ENCODE peak calls at places on chromosomes 16 and 17, in ten cellular contexts. One of them, this sample, is unnamed.

GRCh38 chr17:4064366-4064765 is 78.5 kb downstream of the ZZEF1 start:
- DNase-seq in SIG-M5: no peak
- DNase-seq in adipocyte: no peak
- DNase-seq in NCI-H345: no peak
- DNase-seq in Calu3: no peak
- DNase-seq in T-helper 2 cell: no peak
- DNase-seq in CD8-positive, alpha-beta T cell: no peak
- DNase-seq in stimulated activated CD4-positive, alpha-beta T cell treated with anti-CD3 and anti-CD28 coated beads, Interleukin-2, amount 100 ng/mL, for 48 hours: no peak
- DNase-seq in GM13977: no peak
- DNase-seq in ovary: no peak
- DNase-seq in this sample: no peak

GRCh38 chr16:47460755-47461597 is at the start of the genes ITFG1 and PHKB:
- DNase-seq in SIG-M5: no peak
- DNase-seq in adipocyte: peak
- DNase-seq in NCI-H345: peak
- DNase-seq in Calu3: peak
- DNase-seq in T-helper 2 cell: peak
- DNase-seq in CD8-positive, alpha-beta T cell: peak
- DNase-seq in stimulated activated CD4-positive, alpha-beta T cell treated with anti-CD3 and anti-CD28 coated beads, Interleukin-2, amount 100 ng/mL, for 48 hours: peak
- DNase-seq in GM13977: peak
- DNase-seq in ovary: peak
- DNase-seq in this sample: peak

GRCh38 chr17:66493283-66494019 is 191.0 kb downstream of the PRKCA start:
- DNase-seq in SIG-M5: no peak
- DNase-seq in adipocyte: peak
- DNase-seq in NCI-H345: no peak
- DNase-seq in Calu3: no peak
- DNase-seq in T-helper 2 cell: no peak
- DNase-seq in CD8-positive, alpha-beta T cell: no peak
- DNase-seq in stimulated activated CD4-positive, alpha-beta T cell treated with anti-CD3 and anti-CD28 coated beads, Interleukin-2, amount 100 ng/mL, for 48 hours: no peak
- DNase-seq in GM13977: no peak
- DNase-seq in ovary: no peak
- DNase-seq in this sample: peak

GRCh38 chr16:53043986-53044571 is 8.6 kb downstream of the CHD9NB start:
- DNase-seq in SIG-M5: no peak
- DNase-seq in adipocyte: no peak
- DNase-seq in NCI-H345: no peak
- DNase-seq in Calu3: peak
- DNase-seq in T-helper 2 cell: no peak
- DNase-seq in CD8-positive, alpha-beta T cell: no peak
- DNase-seq in stimulated activated CD4-positive, alpha-beta T cell treated with anti-CD3 and anti-CD28 coated beads, Interleukin-2, amount 100 ng/mL, for 48 hours: no peak
- DNase-seq in GM13977: no peak
- DNase-seq in ovary: no peak
- DNase-seq in this sample: no peak

GRCh38 chr17:74637912-74638311 is 14.4 kb upstream of the CD300E start:
- DNase-seq in SIG-M5: no peak
- DNase-seq in adipocyte: no peak
- DNase-seq in NCI-H345: no peak
- DNase-seq in Calu3: no peak
- DNase-seq in T-helper 2 cell: no peak
- DNase-seq in CD8-positive, alpha-beta T cell: no peak
- DNase-seq in stimulated activated CD4-positive, alpha-beta T cell treated with anti-CD3 and anti-CD28 coated beads, Interleukin-2, amount 100 ng/mL, for 48 hours: no peak
- DNase-seq in GM13977: no peak
- DNase-seq in ovary: no peak
- DNase-seq in this sample: no peak

GRCh38 chr17:40178021-40178601 is 841 bp downstream of the RAPGEFL1 start:
- DNase-seq in SIG-M5: no peak
- DNase-seq in adipocyte: no peak
- DNase-seq in NCI-H345: no peak
- DNase-seq in Calu3: no peak
- DNase-seq in T-helper 2 cell: no peak
- DNase-seq in CD8-positive, alpha-beta T cell: no peak
- DNase-seq in stimulated activated CD4-positive, alpha-beta T cell treated with anti-CD3 and anti-CD28 coated beads, Interleukin-2, amount 100 ng/mL, for 48 hours: no peak
- DNase-seq in GM13977: peak
- DNase-seq in ovary: no peak
- DNase-seq in this sample: no peak

GRCh38 chr17:7897773-7898172 is 9.2 kb downstream of the CHD3 start:
- DNase-seq in SIG-M5: no peak
- DNase-seq in adipocyte: peak
- DNase-seq in NCI-H345: no peak
- DNase-seq in Calu3: no peak
- DNase-seq in T-helper 2 cell: no peak
- DNase-seq in CD8-positive, alpha-beta T cell: no peak
- DNase-seq in stimulated activated CD4-positive, alpha-beta T cell treated with anti-CD3 and anti-CD28 coated beads, Interleukin-2, amount 100 ng/mL, for 48 hours: no peak
- DNase-seq in GM13977: no peak
- DNase-seq in ovary: no peak
- DNase-seq in this sample: peak

GRCh38 chr16:69798466-69798865 is 36.3 kb downstream of the WWP2 start:
- DNase-seq in SIG-M5: no peak
- DNase-seq in adipocyte: peak
- DNase-seq in NCI-H345: no peak
- DNase-seq in Calu3: no peak
- DNase-seq in T-helper 2 cell: no peak
- DNase-seq in CD8-positive, alpha-beta T cell: no peak
- DNase-seq in stimulated activated CD4-positive, alpha-beta T cell treated with anti-CD3 and anti-CD28 coated beads, Interleukin-2, amount 100 ng/mL, for 48 hours: no peak
- DNase-seq in GM13977: no peak
- DNase-seq in ovary: no peak
- DNase-seq in this sample: peak

GRCh38 chr17:35947156-35947585 is 3.7 kb upstream of the LYZL6 start:
- DNase-seq in SIG-M5: no peak
- DNase-seq in adipocyte: peak
- DNase-seq in NCI-H345: peak
- DNase-seq in Calu3: peak
- DNase-seq in T-helper 2 cell: peak
- DNase-seq in CD8-positive, alpha-beta T cell: peak
- DNase-seq in stimulated activated CD4-positive, alpha-beta T cell treated with anti-CD3 and anti-CD28 coated beads, Interleukin-2, amount 100 ng/mL, for 48 hours: peak
- DNase-seq in GM13977: peak
- DNase-seq in ovary: peak
- DNase-seq in this sample: no peak

GRCh38 chr17:47281246-47281645 is 27.6 kb downstream of the ITGB3 start:
- DNase-seq in SIG-M5: no peak
- DNase-seq in adipocyte: no peak
- DNase-seq in NCI-H345: no peak
- DNase-seq in Calu3: no peak
- DNase-seq in T-helper 2 cell: no peak
- DNase-seq in CD8-positive, alpha-beta T cell: no peak
- DNase-seq in stimulated activated CD4-positive, alpha-beta T cell treated with anti-CD3 and anti-CD28 coated beads, Interleukin-2, amount 100 ng/mL, for 48 hours: no peak
- DNase-seq in GM13977: no peak
- DNase-seq in ovary: no peak
- DNase-seq in this sample: no peak

GRCh38 chr17:20010886-20011402 is 1.8 kb downstream of the SPECC1 start:
- DNase-seq in SIG-M5: no peak
- DNase-seq in adipocyte: no peak
- DNase-seq in NCI-H345: no peak
- DNase-seq in Calu3: no peak
- DNase-seq in T-helper 2 cell: no peak
- DNase-seq in CD8-positive, alpha-beta T cell: no peak
- DNase-seq in stimulated activated CD4-positive, alpha-beta T cell treated with anti-CD3 and anti-CD28 coated beads, Interleukin-2, amount 100 ng/mL, for 48 hours: no peak
- DNase-seq in GM13977: no peak
- DNase-seq in ovary: no peak
- DNase-seq in this sample: no peak

GRCh38 chr16:80997139-80997798 is 9.4 kb downstream of the CMC2 start:
- DNase-seq in SIG-M5: no peak
- DNase-seq in adipocyte: no peak
- DNase-seq in NCI-H345: no peak
- DNase-seq in Calu3: peak
- DNase-seq in T-helper 2 cell: no peak
- DNase-seq in CD8-positive, alpha-beta T cell: no peak
- DNase-seq in stimulated activated CD4-positive, alpha-beta T cell treated with anti-CD3 and anti-CD28 coated beads, Interleukin-2, amount 100 ng/mL, for 48 hours: no peak
- DNase-seq in GM13977: peak
- DNase-seq in ovary: no peak
- DNase-seq in this sample: no peak

GRCh38 chr17:78637146-78637545 is 60.0 kb upstream of the DNAH17 start:
- DNase-seq in SIG-M5: no peak
- DNase-seq in adipocyte: no peak
- DNase-seq in NCI-H345: no peak
- DNase-seq in Calu3: no peak
- DNase-seq in T-helper 2 cell: no peak
- DNase-seq in CD8-positive, alpha-beta T cell: no peak
- DNase-seq in stimulated activated CD4-positive, alpha-beta T cell treated with anti-CD3 and anti-CD28 coated beads, Interleukin-2, amount 100 ng/mL, for 48 hours: no peak
- DNase-seq in GM13977: no peak
- DNase-seq in ovary: no peak
- DNase-seq in this sample: no peak

GRCh38 chr17:82333279-82334171 is at the start of gene SECTM1:
- DNase-seq in SIG-M5: no peak
- DNase-seq in adipocyte: peak
- DNase-seq in NCI-H345: peak
- DNase-seq in Calu3: no peak
- DNase-seq in T-helper 2 cell: no peak
- DNase-seq in CD8-positive, alpha-beta T cell: no peak
- DNase-seq in stimulated activated CD4-positive, alpha-beta T cell treated with anti-CD3 and anti-CD28 coated beads, Interleukin-2, amount 100 ng/mL, for 48 hours: no peak
- DNase-seq in GM13977: no peak
- DNase-seq in ovary: peak
- DNase-seq in this sample: peak

GRCh38 chr17:15908378-15908777 is 36.6 kb upstream of the ADORA2B start:
- DNase-seq in SIG-M5: no peak
- DNase-seq in adipocyte: no peak
- DNase-seq in NCI-H345: no peak
- DNase-seq in Calu3: no peak
- DNase-seq in T-helper 2 cell: no peak
- DNase-seq in CD8-positive, alpha-beta T cell: no peak
- DNase-seq in stimulated activated CD4-positive, alpha-beta T cell treated with anti-CD3 and anti-CD28 coated beads, Interleukin-2, amount 100 ng/mL, for 48 hours: no peak
- DNase-seq in GM13977: no peak
- DNase-seq in ovary: no peak
- DNase-seq in this sample: no peak

GRCh38 chr17:66849851-66850580 is 15.1 kb downstream of the CACNG5 start:
- DNase-seq in SIG-M5: no peak
- DNase-seq in adipocyte: no peak
- DNase-seq in NCI-H345: no peak
- DNase-seq in Calu3: no peak
- DNase-seq in T-helper 2 cell: no peak
- DNase-seq in CD8-positive, alpha-beta T cell: no peak
- DNase-seq in stimulated activated CD4-positive, alpha-beta T cell treated with anti-CD3 and anti-CD28 coated beads, Interleukin-2, amount 100 ng/mL, for 48 hours: no peak
- DNase-seq in GM13977: no peak
- DNase-seq in ovary: no peak
- DNase-seq in this sample: no peak

GRCh38 chr16:68713430-68713829 is 23.7 kb upstream of the CDH1 start:
- DNase-seq in SIG-M5: no peak
- DNase-seq in adipocyte: no peak
- DNase-seq in NCI-H345: no peak
- DNase-seq in Calu3: no peak
- DNase-seq in T-helper 2 cell: no peak
- DNase-seq in CD8-positive, alpha-beta T cell: no peak
- DNase-seq in stimulated activated CD4-positive, alpha-beta T cell treated with anti-CD3 and anti-CD28 coated beads, Interleukin-2, amount 100 ng/mL, for 48 hours: no peak
- DNase-seq in GM13977: no peak
- DNase-seq in ovary: no peak
- DNase-seq in this sample: no peak

GRCh38 chr17:6626616-6627015 is 13.9 kb downstream of the KIAA0753 start:
- DNase-seq in SIG-M5: no peak
- DNase-seq in adipocyte: no peak
- DNase-seq in NCI-H345: no peak
- DNase-seq in Calu3: no peak
- DNase-seq in T-helper 2 cell: no peak
- DNase-seq in CD8-positive, alpha-beta T cell: no peak
- DNase-seq in stimulated activated CD4-positive, alpha-beta T cell treated with anti-CD3 and anti-CD28 coated beads, Interleukin-2, amount 100 ng/mL, for 48 hours: no peak
- DNase-seq in GM13977: no peak
- DNase-seq in ovary: no peak
- DNase-seq in this sample: no peak

GRCh38 chr16:57004387-57005250 is 15.3 kb downstream of the NLRC5 start:
- DNase-seq in SIG-M5: no peak
- DNase-seq in adipocyte: no peak
- DNase-seq in NCI-H345: no peak
- DNase-seq in Calu3: no peak
- DNase-seq in T-helper 2 cell: no peak
- DNase-seq in CD8-positive, alpha-beta T cell: no peak
- DNase-seq in stimulated activated CD4-positive, alpha-beta T cell treated with anti-CD3 and anti-CD28 coated beads, Interleukin-2, amount 100 ng/mL, for 48 hours: no peak
- DNase-seq in GM13977: no peak
- DNase-seq in ovary: no peak
- DNase-seq in this sample: no peak

GRCh38 chr17:28887871-28888471 is 9.6 kb downstream of the FLOT2 start:
- DNase-seq in SIG-M5: no peak
- DNase-seq in adipocyte: no peak
- DNase-seq in NCI-H345: no peak
- DNase-seq in Calu3: no peak
- DNase-seq in T-helper 2 cell: no peak
- DNase-seq in CD8-positive, alpha-beta T cell: no peak
- DNase-seq in stimulated activated CD4-positive, alpha-beta T cell treated with anti-CD3 and anti-CD28 coated beads, Interleukin-2, amount 100 ng/mL, for 48 hours: no peak
- DNase-seq in GM13977: no peak
- DNase-seq in ovary: no peak
- DNase-seq in this sample: no peak

GRCh38 chr16:22070361-22071351 is 21.7 kb upstream of the VWA3A start:
- DNase-seq in SIG-M5: no peak
- DNase-seq in adipocyte: no peak
- DNase-seq in NCI-H345: no peak
- DNase-seq in Calu3: no peak
- DNase-seq in T-helper 2 cell: no peak
- DNase-seq in CD8-positive, alpha-beta T cell: no peak
- DNase-seq in stimulated activated CD4-positive, alpha-beta T cell treated with anti-CD3 and anti-CD28 coated beads, Interleukin-2, amount 100 ng/mL, for 48 hours: no peak
- DNase-seq in GM13977: no peak
- DNase-seq in ovary: peak
- DNase-seq in this sample: no peak

GRCh38 chr16:83955218-83956130 is 2.4 kb downstream of the OSGIN1 start:
- DNase-seq in SIG-M5: no peak
- DNase-seq in adipocyte: peak
- DNase-seq in NCI-H345: no peak
- DNase-seq in Calu3: no peak
- DNase-seq in T-helper 2 cell: no peak
- DNase-seq in CD8-positive, alpha-beta T cell: no peak
- DNase-seq in stimulated activated CD4-positive, alpha-beta T cell treated with anti-CD3 and anti-CD28 coated beads, Interleukin-2, amount 100 ng/mL, for 48 hours: no peak
- DNase-seq in GM13977: no peak
- DNase-seq in ovary: peak
- DNase-seq in this sample: no peak